ENCODE peak calls at places on chromosomes 13 and 19, in ten cellular contexts. One of them, this sample, is unnamed.

GRCh38 chr19:18543814-18544475 is 572 bp upstream of the FKBP8 start:
- DNase-seq in amniotic stem cell: no peak
- DNase-seq in aorta: peak; percentile 79
- DNase-seq in stimulated activated CD4-positive, alpha-beta T cell treated with anti-CD3 and anti-CD28 coated beads, Interleukin-2, amount 100 ng/mL, for 24 hours: peak; percentile 68
- DNase-seq in SHP77 treated with DMSO at 0.1 percent for 48 hours: peak; percentile 65
- DNase-seq in HFFc6: peak; percentile 52
- DNase-seq in progenitor cell of endocrine pancreas: no peak
- DNase-seq in NCI-H2029 treated with DMSO at 0.1 percent for 48 hours: peak; percentile 15
- DNase-seq in stimulated activated naive CD4-positive, alpha-beta T cell treated with Interleukin-2 at 50 U/mL for 16 hours: peak; percentile 68
- DNase-seq in fibroblast of pulmonary artery: peak; percentile 67
- DNase-seq in this sample: peak; percentile 94

GRCh38 chr13:68378294-68378693 is 1148.2 kb upstream of the PCDH9 start:
- DNase-seq in aorta: no peak
- DNase-seq in fibroblast of pulmonary artery: no peak
- DNase-seq in progenitor cell of endocrine pancreas: no peak
- DNase-seq in stimulated activated CD4-positive, alpha-beta T cell treated with anti-CD3 and anti-CD28 coated beads, Interleukin-2, amount 100 ng/mL, for 24 hours: no peak
- DNase-seq in NCI-H2029 treated with DMSO at 0.1 percent for 48 hours: no peak
- DNase-seq in stimulated activated naive CD4-positive, alpha-beta T cell treated with Interleukin-2 at 50 U/mL for 16 hours: no peak
- DNase-seq in SHP77 treated with DMSO at 0.1 percent for 48 hours: no peak
- DNase-seq in HFFc6: no peak
- DNase-seq in amniotic stem cell: no peak
- DNase-seq in this sample: no peak

GRCh38 chr13:100208596-100208995 is 119.7 kb downstream of the PCCA start:
- DNase-seq in HFFc6: no peak
- DNase-seq in SHP77 treated with DMSO at 0.1 percent for 48 hours: no peak
- DNase-seq in stimulated activated CD4-positive, alpha-beta T cell treated with anti-CD3 and anti-CD28 coated beads, Interleukin-2, amount 100 ng/mL, for 24 hours: no peak
- DNase-seq in aorta: no peak
- DNase-seq in stimulated activated naive CD4-positive, alpha-beta T cell treated with Interleukin-2 at 50 U/mL for 16 hours: no peak
- DNase-seq in progenitor cell of endocrine pancreas: no peak
- DNase-seq in fibroblast of pulmonary artery: no peak
- DNase-seq in amniotic stem cell: no peak
- DNase-seq in NCI-H2029 treated with DMSO at 0.1 percent for 48 hours: no peak
- DNase-seq in this sample: no peak

GRCh38 chr13:106343831-106344230 is 191.6 kb downstream of the EFNB2 start:
- DNase-seq in stimulated activated naive CD4-positive, alpha-beta T cell treated with Interleukin-2 at 50 U/mL for 16 hours: no peak
- DNase-seq in HFFc6: no peak
- DNase-seq in NCI-H2029 treated with DMSO at 0.1 percent for 48 hours: no peak
- DNase-seq in SHP77 treated with DMSO at 0.1 percent for 48 hours: no peak
- DNase-seq in fibroblast of pulmonary artery: no peak
- DNase-seq in amniotic stem cell: no peak
- DNase-seq in progenitor cell of endocrine pancreas: no peak
- DNase-seq in stimulated activated CD4-positive, alpha-beta T cell treated with anti-CD3 and anti-CD28 coated beads, Interleukin-2, amount 100 ng/mL, for 24 hours: no peak
- DNase-seq in aorta: no peak
- DNase-seq in this sample: peak; percentile 41

GRCh38 chr19:35750167-35750566 is 1.8 kb downstream of the LIN37 start:
- DNase-seq in stimulated activated CD4-positive, alpha-beta T cell treated with anti-CD3 and anti-CD28 coated beads, Interleukin-2, amount 100 ng/mL, for 24 hours: no peak
- DNase-seq in HFFc6: no peak
- DNase-seq in progenitor cell of endocrine pancreas: no peak
- DNase-seq in NCI-H2029 treated with DMSO at 0.1 percent for 48 hours: no peak
- DNase-seq in fibroblast of pulmonary artery: no peak
- DNase-seq in stimulated activated naive CD4-positive, alpha-beta T cell treated with Interleukin-2 at 50 U/mL for 16 hours: no peak
- DNase-seq in amniotic stem cell: no peak
- DNase-seq in aorta: no peak
- DNase-seq in SHP77 treated with DMSO at 0.1 percent for 48 hours: no peak
- DNase-seq in this sample: no peak

GRCh38 chr13:76884167-76884566 is 2.0 kb downstream of the KCTD12 start:
- DNase-seq in HFFc6: no peak
- DNase-seq in fibroblast of pulmonary artery: peak; percentile 70
- DNase-seq in aorta: peak; percentile 67
- DNase-seq in amniotic stem cell: no peak
- DNase-seq in stimulated activated naive CD4-positive, alpha-beta T cell treated with Interleukin-2 at 50 U/mL for 16 hours: no peak
- DNase-seq in progenitor cell of endocrine pancreas: no peak
- DNase-seq in stimulated activated CD4-positive, alpha-beta T cell treated with anti-CD3 and anti-CD28 coated beads, Interleukin-2, amount 100 ng/mL, for 24 hours: peak; percentile 12
- DNase-seq in SHP77 treated with DMSO at 0.1 percent for 48 hours: peak; percentile 51
- DNase-seq in NCI-H2029 treated with DMSO at 0.1 percent for 48 hours: peak; percentile 30
- DNase-seq in this sample: no peak

GRCh38 chr13:97256343-97256783 is 34.2 kb downstream of the MBNL2 start:
- DNase-seq in SHP77 treated with DMSO at 0.1 percent for 48 hours: no peak
- DNase-seq in HFFc6: peak; percentile 95
- DNase-seq in NCI-H2029 treated with DMSO at 0.1 percent for 48 hours: no peak
- DNase-seq in progenitor cell of endocrine pancreas: no peak
- DNase-seq in aorta: no peak
- DNase-seq in amniotic stem cell: peak; percentile 90
- DNase-seq in fibroblast of pulmonary artery: peak; percentile 96
- DNase-seq in stimulated activated CD4-positive, alpha-beta T cell treated with anti-CD3 and anti-CD28 coated beads, Interleukin-2, amount 100 ng/mL, for 24 hours: no peak
- DNase-seq in stimulated activated naive CD4-positive, alpha-beta T cell treated with Interleukin-2 at 50 U/mL for 16 hours: no peak
- DNase-seq in this sample: peak; percentile 78

GRCh38 chr13:72726721-72727416 is 560 bp downstream of the MZT1 start:
- DNase-seq in NCI-H2029 treated with DMSO at 0.1 percent for 48 hours: no peak
- DNase-seq in amniotic stem cell: no peak
- DNase-seq in fibroblast of pulmonary artery: no peak
- DNase-seq in SHP77 treated with DMSO at 0.1 percent for 48 hours: peak; percentile 9
- DNase-seq in progenitor cell of endocrine pancreas: peak; percentile 27
- DNase-seq in aorta: peak; percentile 64
- DNase-seq in stimulated activated CD4-positive, alpha-beta T cell treated with anti-CD3 and anti-CD28 coated beads, Interleukin-2, amount 100 ng/mL, for 24 hours: peak; percentile 62
- DNase-seq in HFFc6: no peak
- DNase-seq in stimulated activated naive CD4-positive, alpha-beta T cell treated with Interleukin-2 at 50 U/mL for 16 hours: peak; percentile 36
- DNase-seq in this sample: no peak

GRCh38 chr19:54478677-54479266 is 5.7 kb upstream of the CDC42EP5 start:
- DNase-seq in stimulated activated CD4-positive, alpha-beta T cell treated with anti-CD3 and anti-CD28 coated beads, Interleukin-2, amount 100 ng/mL, for 24 hours: peak; percentile 26
- DNase-seq in aorta: no peak
- DNase-seq in NCI-H2029 treated with DMSO at 0.1 percent for 48 hours: peak; percentile 46
- DNase-seq in progenitor cell of endocrine pancreas: no peak
- DNase-seq in stimulated activated naive CD4-positive, alpha-beta T cell treated with Interleukin-2 at 50 U/mL for 16 hours: no peak
- DNase-seq in fibroblast of pulmonary artery: peak; percentile 67
- DNase-seq in HFFc6: no peak
- DNase-seq in SHP77 treated with DMSO at 0.1 percent for 48 hours: peak; percentile 23
- DNase-seq in amniotic stem cell: no peak
- DNase-seq in this sample: peak; percentile 63

GRCh38 chr13:46609726-46610125 is 56.8 kb downstream of the LRCH1 start:
- DNase-seq in SHP77 treated with DMSO at 0.1 percent for 48 hours: no peak
- DNase-seq in progenitor cell of endocrine pancreas: no peak
- DNase-seq in aorta: no peak
- DNase-seq in fibroblast of pulmonary artery: no peak
- DNase-seq in HFFc6: no peak
- DNase-seq in stimulated activated CD4-positive, alpha-beta T cell treated with anti-CD3 and anti-CD28 coated beads, Interleukin-2, amount 100 ng/mL, for 24 hours: no peak
- DNase-seq in stimulated activated naive CD4-positive, alpha-beta T cell treated with Interleukin-2 at 50 U/mL for 16 hours: no peak
- DNase-seq in NCI-H2029 treated with DMSO at 0.1 percent for 48 hours: no peak
- DNase-seq in amniotic stem cell: no peak
- DNase-seq in this sample: no peak

GRCh38 chr13:46992383-46992952 is 95.6 kb upstream of the HTR2A start:
- DNase-seq in aorta: no peak
- DNase-seq in progenitor cell of endocrine pancreas: no peak
- DNase-seq in stimulated activated naive CD4-positive, alpha-beta T cell treated with Interleukin-2 at 50 U/mL for 16 hours: no peak
- DNase-seq in fibroblast of pulmonary artery: peak; percentile 46
- DNase-seq in NCI-H2029 treated with DMSO at 0.1 percent for 48 hours: no peak
- DNase-seq in stimulated activated CD4-positive, alpha-beta T cell treated with anti-CD3 and anti-CD28 coated beads, Interleukin-2, amount 100 ng/mL, for 24 hours: no peak
- DNase-seq in HFFc6: no peak
- DNase-seq in SHP77 treated with DMSO at 0.1 percent for 48 hours: no peak
- DNase-seq in amniotic stem cell: no peak
- DNase-seq in this sample: no peak

GRCh38 chr13:106795847-106796246 is 227.9 kb upstream of the ARGLU1 start:
- DNase-seq in NCI-H2029 treated with DMSO at 0.1 percent for 48 hours: no peak
- DNase-seq in stimulated activated naive CD4-positive, alpha-beta T cell treated with Interleukin-2 at 50 U/mL for 16 hours: no peak
- DNase-seq in amniotic stem cell: no peak
- DNase-seq in HFFc6: no peak
- DNase-seq in SHP77 treated with DMSO at 0.1 percent for 48 hours: no peak
- DNase-seq in aorta: no peak
- DNase-seq in stimulated activated CD4-positive, alpha-beta T cell treated with anti-CD3 and anti-CD28 coated beads, Interleukin-2, amount 100 ng/mL, for 24 hours: no peak
- DNase-seq in progenitor cell of endocrine pancreas: no peak
- DNase-seq in fibroblast of pulmonary artery: peak; percentile 7
- DNase-seq in this sample: no peak

GRCh38 chr19:15328312-15328711 is 4.0 kb downstream of the BRD4 start:
- DNase-seq in HFFc6: no peak
- DNase-seq in fibroblast of pulmonary artery: no peak
- DNase-seq in progenitor cell of endocrine pancreas: no peak
- DNase-seq in stimulated activated naive CD4-positive, alpha-beta T cell treated with Interleukin-2 at 50 U/mL for 16 hours: no peak
- DNase-seq in amniotic stem cell: no peak
- DNase-seq in aorta: no peak
- DNase-seq in stimulated activated CD4-positive, alpha-beta T cell treated with anti-CD3 and anti-CD28 coated beads, Interleukin-2, amount 100 ng/mL, for 24 hours: no peak
- DNase-seq in SHP77 treated with DMSO at 0.1 percent for 48 hours: no peak
- DNase-seq in NCI-H2029 treated with DMSO at 0.1 percent for 48 hours: no peak
- DNase-seq in this sample: no peak

GRCh38 chr13:94480672-94481145 is 1.2 kb upstream of the DCT start:
- DNase-seq in amniotic stem cell: no peak
- DNase-seq in NCI-H2029 treated with DMSO at 0.1 percent for 48 hours: no peak
- DNase-seq in fibroblast of pulmonary artery: peak; percentile 73
- DNase-seq in SHP77 treated with DMSO at 0.1 percent for 48 hours: no peak
- DNase-seq in stimulated activated CD4-positive, alpha-beta T cell treated with anti-CD3 and anti-CD28 coated beads, Interleukin-2, amount 100 ng/mL, for 24 hours: no peak
- DNase-seq in progenitor cell of endocrine pancreas: no peak
- DNase-seq in aorta: peak; percentile 47
- DNase-seq in stimulated activated naive CD4-positive, alpha-beta T cell treated with Interleukin-2 at 50 U/mL for 16 hours: no peak
- DNase-seq in HFFc6: peak; percentile 9
- DNase-seq in this sample: no peak

GRCh38 chr13:109272595-109273325 is 513.6 kb downstream of the IRS2 start:
- DNase-seq in SHP77 treated with DMSO at 0.1 percent for 48 hours: no peak
- DNase-seq in NCI-H2029 treated with DMSO at 0.1 percent for 48 hours: no peak
- DNase-seq in stimulated activated naive CD4-positive, alpha-beta T cell treated with Interleukin-2 at 50 U/mL for 16 hours: no peak
- DNase-seq in amniotic stem cell: no peak
- DNase-seq in HFFc6: no peak
- DNase-seq in aorta: no peak
- DNase-seq in stimulated activated CD4-positive, alpha-beta T cell treated with anti-CD3 and anti-CD28 coated beads, Interleukin-2, amount 100 ng/mL, for 24 hours: no peak
- DNase-seq in progenitor cell of endocrine pancreas: no peak
- DNase-seq in fibroblast of pulmonary artery: peak; percentile 39
- DNase-seq in this sample: no peak

GRCh38 chr13:113646376-113646775 is 11.6 kb downstream of the ATP4B start:
- DNase-seq in fibroblast of pulmonary artery: no peak
- DNase-seq in amniotic stem cell: no peak
- DNase-seq in progenitor cell of endocrine pancreas: no peak
- DNase-seq in aorta: peak; percentile 39
- DNase-seq in stimulated activated naive CD4-positive, alpha-beta T cell treated with Interleukin-2 at 50 U/mL for 16 hours: no peak
- DNase-seq in stimulated activated CD4-positive, alpha-beta T cell treated with anti-CD3 and anti-CD28 coated beads, Interleukin-2, amount 100 ng/mL, for 24 hours: no peak
- DNase-seq in SHP77 treated with DMSO at 0.1 percent for 48 hours: peak; percentile 89
- DNase-seq in NCI-H2029 treated with DMSO at 0.1 percent for 48 hours: peak; percentile 3
- DNase-seq in HFFc6: no peak
- DNase-seq in this sample: peak; percentile 32

GRCh38 chr13:44758595-44759221 is 182.6 kb upstream of the TSC22D1 start:
- DNase-seq in fibroblast of pulmonary artery: peak; percentile 86
- DNase-seq in NCI-H2029 treated with DMSO at 0.1 percent for 48 hours: no peak
- DNase-seq in HFFc6: peak; percentile 86
- DNase-seq in SHP77 treated with DMSO at 0.1 percent for 48 hours: no peak
- DNase-seq in stimulated activated CD4-positive, alpha-beta T cell treated with anti-CD3 and anti-CD28 coated beads, Interleukin-2, amount 100 ng/mL, for 24 hours: peak; percentile 22
- DNase-seq in progenitor cell of endocrine pancreas: no peak
- DNase-seq in stimulated activated naive CD4-positive, alpha-beta T cell treated with Interleukin-2 at 50 U/mL for 16 hours: peak; percentile 7
- DNase-seq in amniotic stem cell: peak; percentile 15
- DNase-seq in aorta: no peak
- DNase-seq in this sample: peak; percentile 53

GRCh38 chr19:13143135-13143534 is 7.0 kb downstream of the STX10 start:
- DNase-seq in NCI-H2029 treated with DMSO at 0.1 percent for 48 hours: no peak
- DNase-seq in fibroblast of pulmonary artery: peak; percentile 69
- DNase-seq in progenitor cell of endocrine pancreas: no peak
- DNase-seq in SHP77 treated with DMSO at 0.1 percent for 48 hours: no peak
- DNase-seq in HFFc6: peak; percentile 83
- DNase-seq in amniotic stem cell: peak; percentile 52
- DNase-seq in aorta: no peak
- DNase-seq in stimulated activated naive CD4-positive, alpha-beta T cell treated with Interleukin-2 at 50 U/mL for 16 hours: no peak
- DNase-seq in stimulated activated CD4-positive, alpha-beta T cell treated with anti-CD3 and anti-CD28 coated beads, Interleukin-2, amount 100 ng/mL, for 24 hours: no peak
- DNase-seq in this sample: no peak

GRCh38 chr19:37855098-37855497 is 51.3 kb downstream of the WDR87 start:
- DNase-seq in amniotic stem cell: no peak
- DNase-seq in SHP77 treated with DMSO at 0.1 percent for 48 hours: no peak
- DNase-seq in progenitor cell of endocrine pancreas: no peak
- DNase-seq in aorta: peak; percentile 49
- DNase-seq in fibroblast of pulmonary artery: peak; percentile 31
- DNase-seq in stimulated activated CD4-positive, alpha-beta T cell treated with anti-CD3 and anti-CD28 coated beads, Interleukin-2, amount 100 ng/mL, for 24 hours: peak; percentile 62
- DNase-seq in HFFc6: no peak
- DNase-seq in stimulated activated naive CD4-positive, alpha-beta T cell treated with Interleukin-2 at 50 U/mL for 16 hours: no peak
- DNase-seq in NCI-H2029 treated with DMSO at 0.1 percent for 48 hours: no peak
- DNase-seq in this sample: no peak

GRCh38 chr13:45339867-45340266 is 1.1 kb downstream of the TPT1 start:
- DNase-seq in aorta: no peak
- DNase-seq in stimulated activated CD4-positive, alpha-beta T cell treated with anti-CD3 and anti-CD28 coated beads, Interleukin-2, amount 100 ng/mL, for 24 hours: peak; percentile 32
- DNase-seq in progenitor cell of endocrine pancreas: no peak
- DNase-seq in NCI-H2029 treated with DMSO at 0.1 percent for 48 hours: no peak
- DNase-seq in amniotic stem cell: no peak
- DNase-seq in fibroblast of pulmonary artery: no peak
- DNase-seq in SHP77 treated with DMSO at 0.1 percent for 48 hours: no peak
- DNase-seq in stimulated activated naive CD4-positive, alpha-beta T cell treated with Interleukin-2 at 50 U/mL for 16 hours: peak; percentile 25
- DNase-seq in HFFc6: no peak
- DNase-seq in this sample: no peak

GRCh38 chr19:38031423-38031770 is 124.4 kb downstream of the SIPA1L3 start:
- DNase-seq in stimulated activated naive CD4-positive, alpha-beta T cell treated with Interleukin-2 at 50 U/mL for 16 hours: no peak
- DNase-seq in SHP77 treated with DMSO at 0.1 percent for 48 hours: no peak
- DNase-seq in progenitor cell of endocrine pancreas: no peak
- DNase-seq in fibroblast of pulmonary artery: peak; percentile 91
- DNase-seq in stimulated activated CD4-positive, alpha-beta T cell treated with anti-CD3 and anti-CD28 coated beads, Interleukin-2, amount 100 ng/mL, for 24 hours: no peak
- DNase-seq in amniotic stem cell: no peak
- DNase-seq in NCI-H2029 treated with DMSO at 0.1 percent for 48 hours: no peak
- DNase-seq in HFFc6: no peak
- DNase-seq in aorta: no peak
- DNase-seq in this sample: no peak

GRCh38 chr19:14059652-14060155 is 2.2 kb downstream of the PALM3 start:
- DNase-seq in stimulated activated CD4-positive, alpha-beta T cell treated with anti-CD3 and anti-CD28 coated beads, Interleukin-2, amount 100 ng/mL, for 24 hours: no peak
- DNase-seq in stimulated activated naive CD4-positive, alpha-beta T cell treated with Interleukin-2 at 50 U/mL for 16 hours: no peak
- DNase-seq in amniotic stem cell: no peak
- DNase-seq in HFFc6: no peak
- DNase-seq in NCI-H2029 treated with DMSO at 0.1 percent for 48 hours: no peak
- DNase-seq in fibroblast of pulmonary artery: no peak
- DNase-seq in progenitor cell of endocrine pancreas: no peak
- DNase-seq in aorta: no peak
- DNase-seq in SHP77 treated with DMSO at 0.1 percent for 48 hours: no peak
- DNase-seq in this sample: peak; percentile 43

GRCh38 chr13:42396501-42396900 is 124.5 kb downstream of the AKAP11 start:
- DNase-seq in SHP77 treated with DMSO at 0.1 percent for 48 hours: no peak
- DNase-seq in amniotic stem cell: no peak
- DNase-seq in stimulated activated CD4-positive, alpha-beta T cell treated with anti-CD3 and anti-CD28 coated beads, Interleukin-2, amount 100 ng/mL, for 24 hours: peak; percentile 67
- DNase-seq in HFFc6: no peak
- DNase-seq in aorta: no peak
- DNase-seq in stimulated activated naive CD4-positive, alpha-beta T cell treated with Interleukin-2 at 50 U/mL for 16 hours: peak; percentile 51
- DNase-seq in fibroblast of pulmonary artery: no peak
- DNase-seq in NCI-H2029 treated with DMSO at 0.1 percent for 48 hours: no peak
- DNase-seq in progenitor cell of endocrine pancreas: no peak
- DNase-seq in this sample: no peak

GRCh38 chr13:35839746-35840273 is 291.4 kb downstream of the DCLK1 start:
- DNase-seq in aorta: no peak
- DNase-seq in amniotic stem cell: no peak
- DNase-seq in stimulated activated naive CD4-positive, alpha-beta T cell treated with Interleukin-2 at 50 U/mL for 16 hours: no peak
- DNase-seq in SHP77 treated with DMSO at 0.1 percent for 48 hours: no peak
- DNase-seq in progenitor cell of endocrine pancreas: no peak
- DNase-seq in HFFc6: no peak
- DNase-seq in stimulated activated CD4-positive, alpha-beta T cell treated with anti-CD3 and anti-CD28 coated beads, Interleukin-2, amount 100 ng/mL, for 24 hours: no peak
- DNase-seq in NCI-H2029 treated with DMSO at 0.1 percent for 48 hours: no peak
- DNase-seq in fibroblast of pulmonary artery: no peak
- DNase-seq in this sample: no peak

GRCh38 chr13:103156346-103156998 is 90.3 kb upstream of the SLC10A2 start:
- DNase-seq in progenitor cell of endocrine pancreas: no peak
- DNase-seq in SHP77 treated with DMSO at 0.1 percent for 48 hours: no peak
- DNase-seq in fibroblast of pulmonary artery: no peak
- DNase-seq in stimulated activated CD4-positive, alpha-beta T cell treated with anti-CD3 and anti-CD28 coated beads, Interleukin-2, amount 100 ng/mL, for 24 hours: no peak
- DNase-seq in HFFc6: no peak
- DNase-seq in NCI-H2029 treated with DMSO at 0.1 percent for 48 hours: no peak
- DNase-seq in aorta: no peak
- DNase-seq in stimulated activated naive CD4-positive, alpha-beta T cell treated with Interleukin-2 at 50 U/mL for 16 hours: no peak
- DNase-seq in amniotic stem cell: no peak
- DNase-seq in this sample: no peak

GRCh38 chr13:113390874-113391497 is 27.1 kb upstream of the GRTP1 start:
- DNase-seq in SHP77 treated with DMSO at 0.1 percent for 48 hours: no peak
- DNase-seq in stimulated activated CD4-positive, alpha-beta T cell treated with anti-CD3 and anti-CD28 coated beads, Interleukin-2, amount 100 ng/mL, for 24 hours: no peak
- DNase-seq in fibroblast of pulmonary artery: no peak
- DNase-seq in amniotic stem cell: no peak
- DNase-seq in progenitor cell of endocrine pancreas: peak; percentile 2
- DNase-seq in HFFc6: peak; percentile 14
- DNase-seq in NCI-H2029 treated with DMSO at 0.1 percent for 48 hours: no peak
- DNase-seq in aorta: no peak
- DNase-seq in stimulated activated naive CD4-positive, alpha-beta T cell treated with Interleukin-2 at 50 U/mL for 16 hours: no peak
- DNase-seq in this sample: no peak

GRCh38 chr19:30479231-30479630 is 107.0 kb downstream of the ZNF536 start:
- DNase-seq in aorta: no peak
- DNase-seq in NCI-H2029 treated with DMSO at 0.1 percent for 48 hours: no peak
- DNase-seq in stimulated activated CD4-positive, alpha-beta T cell treated with anti-CD3 and anti-CD28 coated beads, Interleukin-2, amount 100 ng/mL, for 24 hours: no peak
- DNase-seq in progenitor cell of endocrine pancreas: no peak
- DNase-seq in amniotic stem cell: no peak
- DNase-seq in SHP77 treated with DMSO at 0.1 percent for 48 hours: no peak
- DNase-seq in fibroblast of pulmonary artery: no peak
- DNase-seq in stimulated activated naive CD4-positive, alpha-beta T cell treated with Interleukin-2 at 50 U/mL for 16 hours: no peak
- DNase-seq in HFFc6: no peak
- DNase-seq in this sample: no peak